ENCODE peak calls at places on chromosomes 4 and X, in five cellular contexts. R is HFF-Myc, M is A549, K is transverse colon, J is SK-N-SH. C is an unnamed sample.

GRCh38 chr4:1011022-1011694 is at the start of gene FGFRL1:
- DNase-seq in R (peak), K (peak), M (peak), J (peak), C (peak)

GRCh38 chrX:54208531-54208930 is 25.5 kb upstream of the FAM120C start:
- DNase-seq in K (no peak), R (no peak), J (no peak), M (no peak), C (no peak)

GRCh38 chr4:79906996-79907395 is 166.0 kb downstream of the ANTXR2 start:
- DNase-seq in R (no peak), K (no peak), J (no peak), M (no peak), C (no peak)

GRCh38 chrX:9940397-9940796 is 26.8 kb upstream of the CLDN34 start:
- DNase-seq in M (no peak), J (no peak), K (no peak), R (peak), C (no peak)

GRCh38 chr4:46442963-46443362 is 53.0 kb upstream of the GABRA2 start:
- DNase-seq in M (no peak), R (no peak), J (no peak), K (no peak), C (no peak)

GRCh38 chr4:112119358-112119783 is 25.9 kb upstream of the FAM241A start:
- DNase-seq in J (no peak), M (no peak), R (no peak), K (no peak), C (no peak)

GRCh38 chr4:55016131-55016530 is 109.3 kb downstream of the KDR start:
- DNase-seq in K (no peak), J (no peak), M (no peak), R (no peak), C (no peak)

GRCh38 chr4:96354036-96354712 is 514.3 kb downstream of the PDHA2 start:
- DNase-seq in J (no peak), R (no peak), K (no peak), M (no peak), C (no peak)

GRCh38 chr4:105057370-105058096 is 89.1 kb upstream of the TET2 start:
- DNase-seq in M (no peak), J (no peak), R (no peak), K (no peak), C (no peak)

GRCh38 chr4:182017038-182017437 is 226.2 kb upstream of the TENM3 start:
- DNase-seq in K (no peak), M (no peak), J (no peak), R (no peak), C (no peak)

GRCh38 chrX:40244980-40245379 is 147.2 kb upstream of the BCOR start:
- DNase-seq in J (peak), R (no peak), M (no peak), K (no peak), C (no peak)

GRCh38 chr4:150348079-150348478 is 233.9 kb upstream of the MAB21L2 start:
- DNase-seq in R (no peak), M (no peak), J (no peak), K (no peak), C (no peak)

GRCh38 chr4:173242466-173243250 is 74.0 kb downstream of the GALNT7 start:
- DNase-seq in R (no peak), M (no peak), K (no peak), J (no peak), C (no peak)

GRCh38 chrX:47497274-47497673 is 14.3 kb upstream of the ZNF41 start:
- DNase-seq in M (no peak), R (no peak), J (peak), K (no peak), C (no peak)

GRCh38 chrX:150063138-150063518 is 124.8 kb upstream of the EOLA2 start:
- DNase-seq in M (no peak), K (no peak), J (no peak), R (no peak), C (no peak)

GRCh38 chr4:74123065-74123728 is 24.2 kb upstream of the CXCL2 start:
- DNase-seq in R (no peak), J (no peak), M (no peak), K (no peak), C (no peak)

GRCh38 chr4:140529434-140529833 is 5.5 kb downstream of the ELMOD2 start:
- DNase-seq in M (no peak), R (no peak), J (peak), K (no peak), C (peak)

GRCh38 chrX:13092455-13092941 is 48.1 kb upstream of the FAM9C start:
- DNase-seq in R (no peak), J (no peak), K (peak), M (no peak), C (no peak)

GRCh38 chr4:176123710-176124407 is 58.2 kb downstream of the WDR17 start:
- DNase-seq in R (peak), J (peak), K (peak), M (no peak), C (peak)

GRCh38 chr4:177921715-177922114 is 479.5 kb upstream of the AGA start:
- DNase-seq in M (no peak), K (no peak), R (no peak), J (no peak), C (no peak)

GRCh38 chr4:138255917-138256597 is 13.9 kb upstream of the SLC7A11 start:
- DNase-seq in J (no peak), K (no peak), M (no peak), R (no peak), C (no peak)

GRCh38 chr4:107721436-107722090 is 1.5 kb upstream of the PAPSS1 start:
- DNase-seq in J (no peak), M (no peak), R (no peak), K (peak), C (no peak)

GRCh38 chr4:8506373-8507250 is 66.0 kb downstream of the TRMT44 start:
- DNase-seq in M (no peak), R (no peak), K (peak), J (no peak), C (no peak)

GRCh38 chr4:143489116-143489515 is 24.4 kb upstream of the SMARCA5 start:
- DNase-seq in R (no peak), M (no peak), J (no peak), K (no peak), C (no peak)

GRCh38 chrX:124406294-124407013 is 60.1 kb downstream of the SH2D1A start:
- DNase-seq in R (peak), M (peak), J (peak), K (peak), C (peak)

GRCh38 chr4:15870079-15870478 is 68.5 kb downstream of the FGFBP1 start:
- DNase-seq in J (no peak), K (no peak), R (no peak), M (no peak), C (no peak)

GRCh38 chrX:25020391-25021131 is 4.8 kb upstream of the ARX start:
- DNase-seq in M (peak), R (no peak), J (peak), K (no peak), C (peak)

GRCh38 chrX:103656623-103657022 is 27.8 kb downstream of the TCEAL1 start:
- DNase-seq in K (no peak), R (no peak), J (no peak), M (peak), C (no peak)

GRCh38 chrX:134821901-134822300 is 163.6 kb upstream of the PLAC1 start:
- DNase-seq in J (no peak), R (no peak), K (no peak), M (no peak), C (no peak)

GRCh38 chr4:43238556-43238955 is 346.0 kb downstream of the GRXCR1 start:
- DNase-seq in M (no peak), K (no peak), J (no peak), R (no peak), C (no peak)
- H3K4me3 ChIP-seq in M (no peak), K (no peak), J (no peak), R (no peak), C (no peak)

GRCh38 chrX:4151798-4152197 is 438.3 kb upstream of the PRKX start:
- DNase-seq in M (no peak), J (no peak), R (no peak), K (no peak), C (no peak)
- H3K4me3 ChIP-seq in M (no peak), J (no peak), R (no peak), K (no peak), C (no peak)

GRCh38 chr4:184385705-184386141 is 88.6 kb downstream of the IRF2 start:
- DNase-seq in R (no peak), M (no peak), K (peak), J (no peak), C (no peak)

GRCh38 chr4:184383497-184384055 is 90.8 kb downstream of the IRF2 start:
- DNase-seq in R (peak), J (no peak), K (peak), M (peak), C (no peak)

GRCh38 chr4:184382189-184382846 is 92.0 kb downstream of the IRF2 start:
- DNase-seq in M (no peak), J (no peak), R (no peak), K (peak), C (no peak)

GRCh38 chr4:184384810-184385557 is 89.4 kb downstream of the IRF2 start:
- DNase-seq in K (no peak), R (no peak), M (no peak), J (no peak), C (no peak)

GRCh38 chr4:184384056-184384809 is 90.1 kb downstream of the IRF2 start:
- DNase-seq in M (no peak), R (peak), J (no peak), K (peak), C (peak)
- H3K4me3 ChIP-seq in M (peak), R (peak), J (peak), K (no peak), C (no peak)

DNA sequence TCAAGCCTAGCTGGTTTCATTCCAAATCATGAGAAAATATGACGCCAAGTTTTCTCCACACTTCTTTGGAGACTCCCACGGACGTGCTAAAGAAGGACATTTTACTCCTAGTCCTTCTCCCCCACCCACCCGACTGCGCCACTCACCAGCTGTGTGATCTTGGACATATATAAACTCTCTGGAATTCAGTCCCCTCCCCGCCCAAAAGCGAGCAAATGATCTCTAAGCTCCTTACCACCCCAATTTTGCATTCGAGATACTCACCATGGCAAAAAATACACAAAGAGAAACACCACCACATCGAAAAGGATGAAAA is 21.9 kb downstream of the FABP2 start:
- DNase-seq in J (peak), R (no peak), K (peak), M (peak), C (peak)
- H3K4me3 ChIP-seq in J (peak), R (peak), K (peak), M (peak), C (peak)